ENCODE peak calls at places on chromosomes 1 and 21, in six cellular contexts. V is small intestine, M is GM23338, N is mesendoderm, E is PC-9, J is testis. D is an unnamed sample.
A peak's percentile ranks its signal among the peaks of the same experiment; 100 is the strongest.

GRCh38 chr1:38500891-38501290 is 358.7 kb downstream of the RRAGC start:
- DNase-seq in V (no peak), M (no peak), N (no peak), E (no peak), J (no peak), D (no peak)

GRCh38 chr1:40394456-40395172 is 21.1 kb downstream of the SMAP2 start:
- DNase-seq in V (no peak), M (no peak), N (no peak), E (no peak), J (no peak), D (no peak)

GRCh38 chr21:41973861-41974751 is 20.3 kb upstream of the C2CD2 start:
- DNase-seq in V (peak; percentile 61), M (peak; percentile 69), N (peak; percentile 85), E (no peak), J (no peak), D (no peak)

GRCh38 chr21:22516230-22516629 is 1518.0 kb downstream of the NCAM2 start:
- DNase-seq in V (no peak), M (no peak), N (no peak), E (no peak), J (no peak), D (no peak)

GRCh38 chr1:207654320-207654719 is 9.4 kb downstream of the CR1L start:
- DNase-seq in V (no peak), M (peak; percentile 19), N (no peak), E (no peak), J (no peak), D (no peak)

GRCh38 chr21:22374218-22374969 is 1376.2 kb downstream of the NCAM2 start:
- DNase-seq in V (peak; percentile 75), M (peak; percentile 40), N (peak; percentile 86), E (no peak), J (no peak), D (no peak)

GRCh38 chr1:93702102-93702827 is 20.6 kb upstream of the BCAR3 start:
- DNase-seq in V (no peak), M (no peak), N (no peak), E (peak; percentile 86), J (no peak), D (no peak)

GRCh38 chr1:44390277-44390676 is 14.8 kb upstream of the RNF220 start:
- DNase-seq in V (no peak), M (no peak), N (no peak), E (peak; percentile 41), J (no peak), D (no peak)

GRCh38 chr1:247385283-247385682 is 30.7 kb upstream of the NLRP3 start:
- DNase-seq in V (no peak), M (no peak), N (no peak), E (no peak), J (no peak), D (no peak)

GRCh38 chr21:44711327-44712202 is at the start of gene TSPEAR:
- DNase-seq in V (no peak), M (peak; percentile 57), N (peak; percentile 76), E (peak; percentile 6), J (no peak), D (no peak)

GRCh38 chr21:44712203-44713028 is 1.0 kb upstream of the TSPEAR start:
- DNase-seq in V (no peak), M (peak; percentile 60), N (no peak), E (no peak), J (no peak), D (no peak)

GRCh38 chr21:44714905-44715304 is 3.5 kb upstream of the TSPEAR start:
- DNase-seq in V (no peak), M (no peak), N (no peak), E (no peak), J (no peak), D (no peak)

GRCh38 chr21:44713130-44713529 is 1.8 kb upstream of the TSPEAR start:
- DNase-seq in V (no peak), M (no peak), N (no peak), E (no peak), J (no peak), D (no peak)

GRCh38 chr21:44713846-44714245 is 2.5 kb upstream of the TSPEAR start:
- DNase-seq in V (no peak), M (no peak), N (no peak), E (no peak), J (peak; percentile 4), D (no peak)
- H3K27me3 ChIP-seq in V (peaks cover 11% of the 10 kb centered on the region), M (peaks cover 64% of the 10 kb centered on the region), N (no peaks in the 10 kb centered on the region), E (peaks cover 64% of the 10 kb centered on the region), J (no peaks in the 10 kb centered on the region), D (peaks cover 56% of the 10 kb centered on the region)

GRCh38 chr1:20404466-20404865 is 81.5 kb downstream of the CAMK2N1 start:
- DNase-seq in V (no peak), M (peak; percentile 54), N (peak; percentile 40), E (no peak), J (no peak), D (no peak)

GRCh38 chr1:20403423-20404145 is 82.4 kb downstream of the CAMK2N1 start:
- DNase-seq in V (no peak), M (no peak), N (no peak), E (no peak), J (no peak), D (no peak)

GRCh38 chr1:20405893-20406604 is 80.0 kb downstream of the CAMK2N1 start:
- DNase-seq in V (no peak), M (peak; percentile 21), N (no peak), E (no peak), J (no peak), D (no peak)

GRCh38 chr1:20402585-20403422 is 83.2 kb downstream of the CAMK2N1 start:
- DNase-seq in V (no peak), M (no peak), N (peak; percentile 88), E (no peak), J (no peak), D (no peak)

GRCh38 chr1:20405051-20405754 is 80.8 kb downstream of the CAMK2N1 start:
- DNase-seq in V (no peak), M (no peak), N (no peak), E (no peak), J (no peak), D (no peak)
- H3K27me3 ChIP-seq in V (no peaks in the 10 kb centered on the region), M (peaks cover 99% of the 10 kb centered on the region), N (peaks cover 30% of the 10 kb centered on the region), E (no peaks in the 10 kb centered on the region), J (no peaks in the 10 kb centered on the region), D (peaks cover 8% of the 10 kb centered on the region)

DNA sequence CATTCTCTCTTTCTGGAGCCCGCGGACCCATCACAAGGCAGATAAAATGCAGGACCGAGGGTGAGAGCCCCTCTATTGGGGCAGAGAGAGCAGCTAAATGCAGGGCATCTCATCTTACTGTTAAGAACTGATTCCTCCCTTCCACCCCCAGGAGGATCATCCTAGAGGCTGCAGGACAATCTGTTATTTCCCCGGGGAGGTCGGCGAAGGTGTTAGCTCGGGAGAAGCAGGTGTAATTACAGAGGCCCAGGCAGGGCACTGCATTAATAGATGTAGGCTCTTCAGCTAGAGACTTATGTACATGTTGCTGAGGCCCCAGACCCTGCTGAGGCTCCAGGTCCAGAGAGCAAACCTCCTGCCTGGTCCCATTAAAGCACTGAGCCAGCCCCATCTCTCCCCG is 320.3 kb upstream of the VAMP3 start:
- DNase-seq in V (no peak), M (no peak), N (no peak), E (no peak), J (no peak), D (no peak)
- H3K27me3 ChIP-seq in V (no peaks in the 10 kb centered on the region), M (no peaks in the 10 kb centered on the region), N (no peaks in the 10 kb centered on the region), E (peaks cover 75% of the 10 kb centered on the region), J (no peaks in the 10 kb centered on the region), D (no peaks in the 10 kb centered on the region)

GRCh38 chr1:181981821-181982220 is 79.7 kb downstream of the ZNF648 start:
- DNase-seq in V (no peak), M (no peak), N (no peak), E (no peak), J (no peak), D (no peak)
- H3K27me3 ChIP-seq in V (no peaks in the 10 kb centered on the region), M (no peaks in the 10 kb centered on the region), N (no peaks in the 10 kb centered on the region), E (peaks cover 40% of the 10 kb centered on the region), J (no peaks in the 10 kb centered on the region), D (no peaks in the 10 kb centered on the region)

DNA sequence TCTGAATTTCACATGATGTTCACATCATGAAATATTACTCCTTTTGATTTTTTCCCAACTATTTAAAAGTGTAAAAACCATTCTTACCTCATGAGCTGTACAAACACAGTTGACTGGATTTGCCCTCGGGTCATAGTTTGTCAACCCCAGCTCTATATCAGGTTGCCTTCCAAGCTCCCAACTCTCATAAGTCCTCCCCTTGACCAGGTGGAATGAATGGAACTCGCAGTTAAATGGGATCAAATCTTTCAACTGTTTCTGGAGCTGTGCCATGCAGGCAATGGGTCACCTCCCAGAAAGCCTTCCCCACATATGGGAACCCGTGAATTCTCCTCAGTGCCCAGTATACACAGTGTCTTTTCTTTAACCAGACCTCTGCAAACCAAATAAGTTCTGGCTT is 169.8 kb upstream of the FOXD3 start:
- DNase-seq in V (no peak), M (no peak), N (no peak), E (peak; percentile 2), J (no peak), D (no peak)
- H3K27me3 ChIP-seq in V (peaks cover 3% of the 10 kb centered on the region), M (no peaks in the 10 kb centered on the region), N (no peaks in the 10 kb centered on the region), E (peaks cover 20% of the 10 kb centered on the region), J (no peaks in the 10 kb centered on the region), D (no peaks in the 10 kb centered on the region)